ENCODE peak calls at places on chromosomes 6 and 20, in eight cellular contexts. N is HT1080; W is NCI-H1930; K is activated CD4-positive, alpha-beta T cell treated with anti-CD3 and anti-CD28 coated beads, Interleukin-2, amount 50 U/mL, for 48 hours; U is Daoy; A is left colon; T is lung microvascular endothelial cell; I is activated effector memory CD4-positive, alpha-beta T cell treated with Interleukin-2 at 50 U/mL for 16 hours. L is an unnamed sample.

GRCh38 chr6:25050356-25050755 is 114.6 kb upstream of the RIPOR2 start:
- DNase-seq in N (peak; percentile 73), W (no peak), K (peak; percentile 41), U (peak; percentile 83), A (no peak), T (peak; percentile 10), I (no peak), L (no peak)

GRCh38 chr20:45934046-45934586 is 367 bp upstream of the PCIF1 start:
- DNase-seq in N (peak; percentile 58), W (peak; percentile 86), K (no peak), U (peak; percentile 44), A (peak; percentile 79), T (no peak), I (no peak), L (peak; percentile 48)

GRCh38 chr6:34528996-34529664 is 27.0 kb downstream of the SPDEF start:
- DNase-seq in N (no peak), W (no peak), K (no peak), U (no peak), A (no peak), T (no peak), I (no peak), L (no peak)

GRCh38 chr20:44961024-44961866 is 1.0 kb upstream of the TOMM34 start:
- DNase-seq in N (peak; percentile 6), W (no peak), K (no peak), U (peak; percentile 20), A (no peak), T (no peak), I (no peak), L (no peak)

GRCh38 chr6:125224236-125224861 is 70.8 kb downstream of the TPD52L1 start:
- DNase-seq in N (no peak), W (no peak), K (no peak), U (no peak), A (no peak), T (no peak), I (no peak), L (no peak)

GRCh38 chr6:46626228-46626909 is 26.2 kb downstream of the CYP39A1 start:
- DNase-seq in N (peak; percentile 8), W (peak; percentile 15), K (no peak), U (peak; percentile 19), A (no peak), T (peak; percentile 43), I (no peak), L (no peak)

GRCh38 chr20:50930139-50931047 is 844 bp downstream of the ADNP start:
- DNase-seq in N (peak; percentile 40), W (no peak), K (no peak), U (peak; percentile 22), A (peak; percentile 29), T (peak; percentile 36), I (peak; percentile 17), L (no peak)

GRCh38 chr20:17083738-17084137 is 143.1 kb upstream of the PCSK2 start:
- DNase-seq in N (peak; percentile 26), W (no peak), K (no peak), U (no peak), A (no peak), T (no peak), I (no peak), L (no peak)

GRCh38 chr20:49863666-49864065 is 51.0 kb downstream of the SLC9A8 start:
- DNase-seq in N (no peak), W (no peak), K (no peak), U (no peak), A (no peak), T (no peak), I (no peak), L (no peak)

GRCh38 chr6:65701325-65701724 is 5.7 kb downstream of the EYS start:
- DNase-seq in N (no peak), W (no peak), K (no peak), U (no peak), A (no peak), T (no peak), I (no peak), L (no peak)

GRCh38 chr6:2097464-2097863 is 147.9 kb downstream of the GMDS start:
- DNase-seq in N (no peak), W (no peak), K (no peak), U (no peak), A (no peak), T (no peak), I (no peak), L (no peak)

GRCh38 chr20:46430921-46431712 is 24.7 kb upstream of the ELMO2 start:
- DNase-seq in N (no peak), W (no peak), K (no peak), U (no peak), A (no peak), T (no peak), I (no peak), L (no peak)

GRCh38 chr20:63191400-63191799 is 24.5 kb downstream of the YTHDF1 start:
- DNase-seq in N (peak; percentile 73), W (no peak), K (no peak), U (peak; percentile 76), A (peak; percentile 95), T (peak; percentile 68), I (no peak), L (no peak)

GRCh38 chr20:22821081-22821480 is 214.0 kb upstream of the SSTR4 start:
- DNase-seq in N (no peak), W (no peak), K (no peak), U (no peak), A (no peak), T (no peak), I (no peak), L (no peak)

GRCh38 chr6:6713660-6714446 is 125.3 kb downstream of the LY86 start:
- DNase-seq in N (no peak), W (no peak), K (no peak), U (peak; percentile 54), A (no peak), T (no peak), I (no peak), L (no peak)

GRCh38 chr6:54244430-54244829 is 63.8 kb upstream of the TINAG start:
- DNase-seq in N (peak; percentile 3), W (no peak), K (no peak), U (peak; percentile 3), A (no peak), T (peak; percentile 44), I (no peak), L (no peak)

L was measured in NCI-H187.